ENCODE peak calls at places on chromosome 20, in ten cellular contexts. D, R, S, G, L, Q, W, H, E and Y are unnamed samples.

GRCh38 chr20:50915424-50915823 is 15.8 kb downstream of the ADNP start:
- DNase-seq in D (no peak), R (no peak), S (no peak), G (no peak), L (no peak), Q (no peak), W (no peak), H (no peak), E (no peak), Y (no peak)

GRCh38 chr20:46606817-46607190 is 44.5 kb downstream of the SLC13A3 start:
- DNase-seq in D (no peak), R (no peak), S (no peak), G (no peak), L (no peak), Q (no peak), W (no peak), H (no peak), E (no peak), Y (no peak)

GRCh38 chr20:31698803-31699718 is 23.6 kb downstream of the BCL2L1 start:
- DNase-seq in D (peak; percentile 85), R (peak; percentile 90), S (peak; percentile 90), G (peak; percentile 74), L (peak; percentile 59), Q (no peak), W (peak; percentile 93), H (peak; percentile 93), E (no peak), Y (no peak)

GRCh38 chr20:46741924-46742692 is 32.7 kb downstream of the SLC2A10 start:
- DNase-seq in D (no peak), R (no peak), S (no peak), G (peak; percentile 33), L (no peak), Q (no peak), W (no peak), H (no peak), E (no peak), Y (no peak)

GRCh38 chr20:36859282-36859555 is 16.7 kb upstream of the TLDC2 start:
- DNase-seq in D (no peak), R (no peak), S (no peak), G (no peak), L (no peak), Q (no peak), W (no peak), H (no peak), E (no peak), Y (no peak)

GRCh38 chr20:58303547-58303946 is 6.0 kb upstream of the RAB22A start:
- DNase-seq in D (no peak), R (no peak), S (no peak), G (no peak), L (no peak), Q (no peak), W (no peak), H (no peak), E (no peak), Y (no peak)

GRCh38 chr20:25238319-25239037 is 9.4 kb upstream of the PYGB start:
- DNase-seq in D (no peak), R (no peak), S (no peak), G (no peak), L (no peak), Q (no peak), W (no peak), H (no peak), E (no peak), Y (no peak)

GRCh38 chr20:14155361-14155760 is 160.0 kb downstream of the MACROD2 start:
- DNase-seq in D (no peak), R (no peak), S (no peak), G (no peak), L (no peak), Q (no peak), W (no peak), H (no peak), E (no peak), Y (no peak)

GRCh38 chr20:43721097-43721428 is 5.7 kb downstream of the GTSF1L start:
- DNase-seq in D (no peak), R (no peak), S (no peak), G (no peak), L (no peak), Q (no peak), W (no peak), H (no peak), E (no peak), Y (no peak)

GRCh38 chr20:4830696-4831095 is 109.0 kb downstream of the PRND start:
- DNase-seq in D (no peak), R (no peak), S (no peak), G (no peak), L (no peak), Q (no peak), W (no peak), H (no peak), E (no peak), Y (no peak)

GRCh38 chr20:46523696-46524328 is 10.5 kb upstream of the ZNF334 start:
- DNase-seq in D (no peak), R (no peak), S (peak; percentile 19), G (no peak), L (no peak), Q (peak; percentile 63), W (no peak), H (peak; percentile 51), E (no peak), Y (no peak)

GRCh38 chr20:32536861-32537656 is 48.1 kb downstream of the NOL4L start:
- DNase-seq in D (no peak), R (no peak), S (peak; percentile 89), G (no peak), L (peak; percentile 90), Q (no peak), W (no peak), H (peak; percentile 82), E (peak; percentile 54), Y (no peak)

GRCh38 chr20:4328541-4328940 is 313.2 kb upstream of the RNF24 start:
- DNase-seq in D (no peak), R (no peak), S (no peak), G (no peak), L (no peak), Q (no peak), W (no peak), H (no peak), E (no peak), Y (no peak)

GRCh38 chr20:54138427-54138826 is 35.4 kb downstream of the CYP24A1 start:
- DNase-seq in D (no peak), R (no peak), S (no peak), G (no peak), L (no peak), Q (no peak), W (no peak), H (no peak), E (no peak), Y (no peak)

GRCh38 chr20:11355338-11355737 is 562.4 kb upstream of the BTBD3 start:
- DNase-seq in D (no peak), R (no peak), S (no peak), G (no peak), L (no peak), Q (no peak), W (no peak), H (no peak), E (no peak), Y (no peak)

GRCh38 chr20:21101453-21102251 is 4.5 kb downstream of the LINC00237 start:
- DNase-seq in D (no peak), R (no peak), S (peak; percentile 16), G (no peak), L (no peak), Q (no peak), W (no peak), H (no peak), E (peak; percentile 38), Y (no peak)

GRCh38 chr20:53180928-53181362 is 208.8 kb downstream of the TSHZ2 start:
- DNase-seq in D (no peak), R (no peak), S (no peak), G (no peak), L (no peak), Q (no peak), W (no peak), H (no peak), E (no peak), Y (no peak)

GRCh38 chr20:31835977-31836852 is 9.2 kb downstream of the FOXS1 start:
- DNase-seq in D (peak; percentile 90), R (peak; percentile 74), S (peak; percentile 84), G (peak; percentile 75), L (peak; percentile 65), Q (no peak), W (peak; percentile 75), H (peak; percentile 86), E (peak; percentile 75), Y (peak; percentile 87)

GRCh38 chr20:47300071-47300470 is 56.4 kb downstream of the ZMYND8 start:
- DNase-seq in D (no peak), R (no peak), S (no peak), G (no peak), L (no peak), Q (no peak), W (no peak), H (no peak), E (no peak), Y (no peak)

GRCh38 chr20:32743237-32744112 is at the start of gene COMMD7:
- DNase-seq in D (no peak), R (no peak), S (peak; percentile 83), G (peak; percentile 49), L (peak; percentile 73), Q (peak; percentile 81), W (no peak), H (peak; percentile 86), E (peak; percentile 80), Y (peak; percentile 30)

GRCh38 chr20:34921436-34921835 is 34.2 kb downstream of the GSS start:
- DNase-seq in D (no peak), R (no peak), S (no peak), G (no peak), L (no peak), Q (no peak), W (no peak), H (no peak), E (no peak), Y (no peak)

GRCh38 chr20:61520761-61521460 is 268.9 kb downstream of the CDH4 start:
- DNase-seq in D (peak; percentile 83), R (peak; percentile 51), S (no peak), G (no peak), L (no peak), Q (no peak), W (peak; percentile 40), H (no peak), E (no peak), Y (no peak)
- H3K4me3 ChIP-seq in D (no peak overlapping the region), R (no peak overlapping the region), S (no peak overlapping the region), G (no peak overlapping the region), L (no peak overlapping the region), Q (no peak overlapping the region), W (no peak overlapping the region), H (no peak overlapping the region), E (no peak overlapping the region), Y (no peak overlapping the region)

GRCh38 chr20:56422131-56422823 is 10.2 kb downstream of the CASS4 start:
- DNase-seq in D (peak; percentile 84), R (peak; percentile 51), S (no peak), G (no peak), L (no peak), Q (no peak), W (peak; percentile 71), H (no peak), E (no peak), Y (no peak)
- TF ChIP-seq CTCF in D (peak; percentile 25), R (no peak), S (no peak), G (no peak), L (no peak), Q (no peak), W (no peak), H (no peak), E (no peak), Y (no peak)

GRCh38 chr20:23636908-23637281 is 860 bp downstream of the CST3 start:
- DNase-seq in D (no peak), R (no peak), S (no peak), G (no peak), L (no peak), Q (no peak), W (no peak), H (no peak), E (no peak), Y (no peak)
- H3K4me3 ChIP-seq in D (peak overlapping the region; percentile 79), R (peak overlapping the region; percentile 83), S (peak overlapping the region; percentile 82), G (peak overlapping the region; percentile 84), L (peak overlapping the region; percentile 95), Q (peak overlapping the region; percentile 70), W (peak overlapping the region; percentile 71), H (peak overlapping the region; percentile 93), E (peak overlapping the region; percentile 97), Y (peak overlapping the region; percentile 92)

GRCh38 chr20:48680650-48681049 is 147.1 kb downstream of the PREX1 start:
- DNase-seq in D (no peak), R (no peak), S (no peak), G (no peak), L (no peak), Q (no peak), W (no peak), H (no peak), E (no peak), Y (no peak)
- TF ChIP-seq CTCF in D (no peak), R (no peak), S (no peak), G (no peak), L (no peak), Q (no peak), W (no peak), H (no peak), E (no peak), Y (no peak)